ENCODE peak calls at places on chromosomes 4 and X, in four cellular contexts. G is K562, Z is heart right ventricle, M is uterus. A is an unnamed sample.
A peak's percentile ranks its signal among the peaks of the same experiment; 100 is the strongest.

GRCh38 chr4:92182736-92183407 is 120.9 kb upstream of the GRID2 start:
- DNase-seq in Z (no peak), M (no peak), G (no peak), A (no peak)

GRCh38 chr4:185305979-185306442 is 89.7 kb downstream of the LRP2BP start:
- DNase-seq in M (no peak), G (no peak), Z (no peak), A (no peak)

GRCh38 chr4:99506781-99507180 is 4.0 kb upstream of the C4orf17 start:
- DNase-seq in G (no peak), M (no peak), Z (no peak), A (no peak)

GRCh38 chrX:45850197-45850774 is 649.6 kb upstream of the DIPK2B start:
- DNase-seq in M (no peak), Z (peak; percentile 2), G (no peak), A (no peak)

GRCh38 chrX:1423215-1423614 is 29.5 kb downstream of the ASMTL start:
- DNase-seq in Z (no peak), M (no peak), G (no peak), A (no peak)

GRCh38 chr4:75494563-75494962 is 19.6 kb downstream of the RCHY1 start:
- DNase-seq in G (no peak), Z (no peak), M (no peak), A (no peak)

GRCh38 chrX:8846271-8846670 is 45.1 kb upstream of the FAM9A start:
- DNase-seq in G (no peak), M (no peak), Z (no peak), A (no peak)

GRCh38 chrX:107775000-107775733 is 420 bp downstream of the TSC22D3 start:
- DNase-seq in Z (no peak), M (no peak), G (no peak), A (no peak)

GRCh38 chrX:55279832-55280231 is 15.1 kb upstream of the PAGE3 start:
- DNase-seq in Z (no peak), G (peak; percentile 3), M (no peak), A (no peak)

GRCh38 chrX:49915352-49916222 is 6.8 kb upstream of the CLCN5 start:
- DNase-seq in M (peak; percentile 24), G (peak; percentile 64), Z (peak; percentile 20), A (no peak)

GRCh38 chrX:44344194-44344593 is 722 bp upstream of the EFHC2 start:
- DNase-seq in G (peak; percentile 76), M (peak; percentile 18), Z (no peak), A (no peak)

GRCh38 chr4:1249731-1250526 is 999 bp upstream of the CTBP1 start:
- DNase-seq in M (peak; percentile 68), G (peak; percentile 28), Z (no peak), A (no peak)

GRCh38 chr4:176778063-176778462 is 14.7 kb downstream of the VEGFC start:
- DNase-seq in M (no peak), G (no peak), Z (no peak), A (no peak)

GRCh38 chr4:105620640-105621323 is 68.4 kb downstream of the ARHGEF38 start:
- DNase-seq in Z (no peak), G (peak; percentile 12), M (no peak), A (no peak)

GRCh38 chr4:137664055-137664405 is 131.7 kb upstream of the PCDH18 start:
- DNase-seq in M (no peak), G (no peak), Z (no peak), A (no peak)

GRCh38 chrX:27336466-27337091 is 126.6 kb downstream of the PPP4R3C start:
- DNase-seq in G (peak; percentile 41), Z (no peak), M (no peak), A (peak; percentile 16)

GRCh38 chr4:74623041-74623440 is 171.3 kb downstream of the BTC start:
- DNase-seq in Z (no peak), G (peak; percentile 77), M (no peak), A (peak; percentile 2)

GRCh38 chrX:78321809-78322208 is 5.6 kb downstream of the CYSLTR1 start:
- DNase-seq in Z (peak; percentile 14), G (no peak), M (no peak), A (no peak)

GRCh38 chr4:153759407-153760226 is at the start of gene RNF175:
- DNase-seq in G (no peak), Z (no peak), M (no peak), A (no peak)

GRCh38 chrX:119756926-119757635 is 1.3 kb upstream of the SOWAHD start:
- DNase-seq in G (no peak), Z (no peak), M (no peak), A (no peak)

GRCh38 chr4:4502694-4503311 is 39.0 kb downstream of the STX18 start:
- DNase-seq in M (no peak), Z (no peak), G (peak; percentile 42), A (no peak)

GRCh38 chrX:153723351-153724251 is 586 bp downstream of the BCAP31 start:
- DNase-seq in M (peak; percentile 44), Z (peak; percentile 18), G (peak; percentile 74), A (no peak)

GRCh38 chrX:154712781-154713391 is 38.0 kb downstream of the GAB3 start:
- DNase-seq in G (no peak), M (no peak), Z (no peak), A (no peak)

GRCh38 chr4:53479731-53480525 is 102.5 kb downstream of the FIP1L1 start:
- DNase-seq in G (no peak), Z (no peak), M (no peak), A (no peak)

GRCh38 chr4:78721739-78722138 is 54.4 kb upstream of the BMP2K start:
- DNase-seq in G (no peak), M (no peak), Z (no peak), A (no peak)

GRCh38 chrX:19760841-19761512 is 126.4 kb downstream of the SH3KBP1 start:
- DNase-seq in G (no peak), M (no peak), Z (no peak), A (no peak)
- H3K27ac ChIP-seq in G (no peak overlapping the region), M (no peak overlapping the region), Z (no peak overlapping the region), A (no peak overlapping the region)

GRCh38 chr4:183175631-183176232 is 76.7 kb downstream of the WWC2 start:
- DNase-seq in G (no peak), Z (no peak), M (no peak), A (no peak)
- H3K4me1 ChIP-seq in G (no peaks in the 10 kb centered on the region), Z (peaks cover 6% of the 10 kb centered on the region), M (no peaks in the 10 kb centered on the region), A (peaks cover 13% of the 10 kb centered on the region)

GRCh38 chr4:90950385-90950841 is 823.2 kb downstream of the CCSER1 start:
- DNase-seq in Z (no peak), G (no peak), M (no peak), A (no peak)

DNA sequence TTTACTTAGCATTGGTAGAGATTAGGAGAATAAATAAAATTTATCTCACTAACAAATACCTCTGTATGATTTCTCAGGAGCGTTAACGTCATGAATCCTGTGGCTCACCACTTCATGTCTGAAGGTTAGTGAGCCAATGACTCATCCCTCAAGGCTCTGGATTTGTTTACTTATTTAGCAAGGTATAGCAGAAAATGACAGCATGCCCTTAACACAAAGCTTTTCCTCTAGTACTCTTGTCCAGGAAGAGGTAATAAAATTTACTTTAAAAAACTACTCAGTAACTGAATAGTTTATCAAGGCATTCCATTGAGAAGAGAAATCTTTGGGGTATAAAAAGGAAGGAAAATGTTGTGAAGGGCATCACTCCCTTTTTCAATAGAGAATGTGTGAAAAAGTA is 823.8 kb downstream of the CCSER1 start:
- DNase-seq in G (no peak), Z (no peak), M (no peak), A (no peak)
- H3K4me3 ChIP-seq in G (no peak overlapping the region), Z (no peak overlapping the region), M (no peak overlapping the region), A (no peak overlapping the region)

GRCh38 chr4:120921456-120922389 is 803 bp downstream of the PRDM5 start:
- DNase-seq in M (peak; percentile 63), G (no peak), Z (peak; percentile 80), A (no peak)
- H3K27ac ChIP-seq in M (peak overlapping the region; percentile 97), G (no peak overlapping the region), Z (peak overlapping the region; percentile 94), A (no peak overlapping the region)

GRCh38 chr4:150235795-150236385 is 157.6 kb downstream of the DCLK2 start:
- DNase-seq in Z (no peak), M (no peak), G (no peak), A (no peak)

GRCh38 chr4:150235317-150235716 is 157.1 kb downstream of the DCLK2 start:
- DNase-seq in G (no peak), M (no peak), Z (no peak), A (no peak)

GRCh38 chr4:150236626-150237025 is 158.4 kb downstream of the DCLK2 start:
- DNase-seq in Z (no peak), M (no peak), G (no peak), A (no peak)

GRCh38 chr4:150238591-150238990 is 160.3 kb downstream of the DCLK2 start:
- DNase-seq in Z (no peak), G (no peak), M (no peak), A (no peak)

DNA sequence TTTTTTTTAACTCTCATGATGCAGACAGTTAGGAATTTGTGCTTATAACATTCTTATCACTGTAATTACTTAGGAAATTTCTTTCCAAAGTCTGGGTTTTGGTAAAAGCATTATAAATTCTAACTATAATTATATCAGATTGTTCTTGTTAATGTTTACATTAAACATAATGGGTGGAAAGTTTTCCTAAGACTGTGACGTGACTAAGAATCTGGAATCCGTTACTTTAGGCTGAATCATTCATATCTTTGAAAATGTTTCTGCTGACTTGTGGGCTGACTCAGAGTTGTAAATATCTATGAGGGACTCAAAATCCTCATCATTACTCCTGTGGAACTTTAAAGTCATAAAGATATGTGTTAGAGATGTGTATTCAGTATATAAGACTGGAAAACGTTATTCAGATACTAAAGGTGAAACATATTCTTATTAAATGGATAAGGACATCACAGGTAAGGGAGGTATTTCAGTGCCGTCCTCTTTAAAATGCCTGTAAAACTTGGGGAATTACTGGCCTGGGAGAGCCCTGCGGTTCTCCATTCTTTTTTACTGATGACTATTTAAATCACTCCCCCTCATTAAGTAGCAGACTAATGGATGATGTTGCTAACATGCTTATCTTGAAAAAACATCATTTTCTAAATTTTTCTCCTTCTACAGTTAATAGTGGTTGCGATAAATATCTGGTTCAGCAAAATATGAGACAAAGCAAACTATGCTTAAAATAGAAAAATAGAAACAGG is 159.0 kb downstream of the DCLK2 start:
- DNase-seq in Z (no peak), G (no peak), M (no peak), A (no peak)
- H3K4me1 ChIP-seq in Z (peaks cover under 1% of the 10 kb centered on the region), G (no peaks in the 10 kb centered on the region), M (no peaks in the 10 kb centered on the region), A (no peaks in the 10 kb centered on the region)

GRCh38 chr4:56301181-56302076 is 85.9 kb downstream of the AASDH start:
- DNase-seq in Z (peak; percentile 77), G (peak; percentile 81), M (peak; percentile 55), A (peak; percentile 67)
- H3K4me3 ChIP-seq in Z (no peak overlapping the region), G (no peak overlapping the region), M (no peak overlapping the region), A (no peak overlapping the region)